ENCODE peak calls at places on chromosome 5, in seven cellular contexts. J is A549, T is HepG2, D is Panc1, H is HL-60, I is lower lobe of right lung, V is colonic mucosa. P is an unnamed sample.

GRCh38 chr5:112228672-112229071 is 190.4 kb downstream of the EPB41L4A start:
- DNase-seq in J (peak), T (no peak), D (no peak), H (peak), I (peak), V (peak), P (peak)

GRCh38 chr5:79508354-79508753 is 5.6 kb downstream of the HOMER1 start:
- DNase-seq in J (no peak), T (peak), D (no peak), H (no peak), I (no peak), V (no peak), P (peak)

GRCh38 chr5:157266286-157267007 is 524 bp downstream of the CYFIP2 start:
- DNase-seq in J (no peak), T (no peak), D (no peak), H (no peak), I (peak), V (peak), P (no peak)

GRCh38 chr5:139458580-139459407 is 3.7 kb downstream of the ECSCR start:
- DNase-seq in J (no peak), T (no peak), D (no peak), H (peak), I (no peak), V (no peak), P (no peak)

GRCh38 chr5:107840161-107840560 is 169.4 kb upstream of the EFNA5 start:
- DNase-seq in J (no peak), T (no peak), D (no peak), H (no peak), I (no peak), V (no peak), P (no peak)

GRCh38 chr5:114391321-114391720 is 29.5 kb downstream of the KCNN2 start:
- DNase-seq in J (no peak), T (no peak), D (no peak), H (no peak), I (no peak), V (no peak), P (no peak)

GRCh38 chr5:32760091-32760509 is 49.0 kb downstream of the NPR3 start:
- DNase-seq in J (peak), T (peak), D (peak), H (no peak), I (no peak), V (no peak), P (no peak)

GRCh38 chr5:177457239-177458121 is 10.9 kb downstream of the PRR7 start:
- DNase-seq in J (peak), T (peak), D (peak), H (peak), I (peak), V (peak), P (peak)

GRCh38 chr5:154770111-154770510 is 14.9 kb downstream of the LARP1 start:
- DNase-seq in J (no peak), T (no peak), D (no peak), H (no peak), I (no peak), V (no peak), P (no peak)

GRCh38 chr5:61468483-61468865 is 136.4 kb downstream of the ZSWIM6 start:
- DNase-seq in J (peak), T (no peak), D (no peak), H (no peak), I (no peak), V (no peak), P (no peak)
- TF ChIP-seq CTCF in J (peak), T (no peak), D (peak), H (no peak), I (no peak), V (no peak), P (no peak)

DNA sequence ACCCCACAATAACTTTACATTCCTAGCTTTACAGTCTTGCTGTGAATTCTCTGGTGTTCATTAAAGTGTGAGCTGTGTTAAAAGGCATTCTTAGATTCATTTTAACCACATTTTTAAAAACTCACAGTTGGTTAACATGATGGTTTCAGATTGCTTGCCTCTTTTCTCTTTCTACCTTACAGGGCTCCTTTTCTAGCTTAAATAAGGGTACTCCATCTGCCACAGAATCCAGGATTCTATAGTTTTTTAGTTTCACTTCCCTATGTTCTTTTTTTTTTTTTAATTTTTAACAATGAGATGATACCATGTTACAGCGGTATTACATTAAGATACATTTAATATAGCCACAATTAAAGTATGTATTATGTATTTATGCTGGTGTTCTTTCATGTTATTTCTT is 3.9 kb upstream of the FBXO4 start:
- DNase-seq in J (no peak), T (no peak), D (no peak), H (no peak), I (no peak), V (no peak), P (no peak)
- H3K4me3 ChIP-seq in J (no peak), T (no peak), D (no peak), H (no peak), I (no peak), V (no peak), P (no peak)

GRCh38 chr5:159678800-159679392 is 237.4 kb upstream of the ADRA1B start:
- DNase-seq in J (no peak), T (no peak), D (no peak), H (no peak), I (no peak), V (no peak), P (no peak)

GRCh38 chr5:159680095-159680494 is 236.2 kb upstream of the ADRA1B start:
- DNase-seq in J (peak), T (no peak), D (no peak), H (no peak), I (no peak), V (no peak), P (no peak)

DNA sequence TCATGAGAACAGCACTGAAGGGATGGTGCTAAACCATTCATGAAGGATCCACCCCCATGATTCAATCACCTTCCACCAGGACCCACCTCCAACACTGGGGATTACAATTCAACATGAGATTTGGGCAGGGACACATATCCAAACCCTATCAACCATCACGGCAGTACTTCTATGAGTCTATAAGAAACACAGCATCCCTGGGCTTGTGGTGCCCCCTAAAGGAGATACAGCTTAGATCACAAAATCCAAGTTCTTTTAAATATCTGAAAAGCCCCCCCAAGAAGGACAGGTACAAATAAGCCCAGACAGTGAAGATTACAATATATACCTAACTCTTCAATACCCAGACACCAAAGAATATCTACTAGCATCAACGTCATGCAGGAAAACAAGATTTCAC is 233.7 kb upstream of the ADRA1B start:
- DNase-seq in J (peak), T (no peak), D (no peak), H (no peak), I (no peak), V (no peak), P (no peak)
- TF ChIP-seq CTCF in J (no peak), T (no peak), D (peak), H (no peak), I (no peak), V (no peak), P (no peak)

DNA sequence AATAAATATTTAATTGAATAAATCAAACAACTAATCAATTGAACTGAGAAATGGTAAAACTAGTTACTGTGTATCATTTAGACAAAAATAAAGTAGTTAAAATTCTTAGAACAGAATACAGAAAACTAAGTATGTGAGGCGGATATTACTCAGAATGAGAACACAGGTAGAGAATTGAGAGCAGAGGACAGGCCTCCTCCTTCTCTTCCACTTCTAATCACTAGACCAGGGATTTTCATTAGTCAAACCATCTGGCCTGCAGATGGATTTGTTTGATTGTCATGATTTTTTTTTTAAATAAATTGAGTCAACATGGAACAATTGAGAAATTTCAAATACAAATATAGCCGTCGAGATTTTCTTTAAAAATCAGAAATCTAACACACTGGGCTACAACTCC is 198.6 kb upstream of the HMHB1 start:
- DNase-seq in J (no peak), T (no peak), D (no peak), H (no peak), I (no peak), V (no peak), P (no peak)
- H3K4me3 ChIP-seq in J (no peak), T (no peak), D (no peak), H (no peak), I (no peak), V (no peak), P (no peak)

GRCh38 chr5:69414885-69415583 is at the start of gene MARVELD2:
- DNase-seq in J (peak), T (peak), D (peak), H (no peak), I (peak), V (peak), P (peak)

GRCh38 chr5:69416699-69417098 is 1.8 kb downstream of the MARVELD2 start:
- DNase-seq in J (no peak), T (no peak), D (no peak), H (no peak), I (no peak), V (no peak), P (no peak)

GRCh38 chr5:69415584-69415958 is 655 bp downstream of the MARVELD2 start:
- DNase-seq in J (no peak), T (peak), D (no peak), H (no peak), I (no peak), V (peak), P (no peak)

GRCh38 chr5:69418559-69418958 is 3.6 kb downstream of the MARVELD2 start:
- DNase-seq in J (no peak), T (no peak), D (no peak), H (no peak), I (no peak), V (no peak), P (no peak)

DNA sequence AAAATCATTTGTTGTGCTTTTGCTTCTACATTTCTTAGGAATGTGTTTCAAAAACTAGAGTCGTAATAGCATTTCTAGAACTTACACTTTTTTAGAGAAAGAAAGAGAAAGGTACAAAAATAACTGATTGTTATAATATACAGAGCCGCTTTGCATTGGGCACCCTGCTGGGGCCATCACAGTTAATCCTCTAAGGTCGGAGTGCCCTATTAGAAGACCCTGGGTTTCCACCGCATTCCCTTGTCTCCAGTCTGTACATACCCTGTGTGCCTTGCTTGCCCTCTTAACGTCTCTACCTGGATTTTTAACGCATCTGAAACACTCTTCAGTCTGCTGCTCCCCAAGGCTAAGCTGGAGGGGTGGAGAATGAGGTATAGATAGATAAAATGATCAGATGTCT is 1.3 kb downstream of the MARVELD2 start:
- DNase-seq in J (no peak), T (no peak), D (no peak), H (no peak), I (no peak), V (no peak), P (no peak)
- TF ChIP-seq CTCF in J (no peak), T (no peak), D (no peak), H (no peak), I (no peak), V (no peak), P (no peak)